ENCODE peak calls at places on chromosomes 6 and 20, in six cellular contexts. W is CD4-positive, CD25-positive, alpha-beta regulatory T cell; G is caudate nucleus; Z is brain microvascular endothelial cell; E is ovary; Q is stomach. N is an unnamed sample.

GRCh38 chr6:85803721-85804120 is 161.0 kb upstream of the SYNCRIP start:
- DNase-seq in W (no peak), G (no peak), Z (no peak), E (no peak), Q (no peak), N (no peak)

GRCh38 chr20:22501566-22502344 is 82.6 kb downstream of the FOXA2 start:
- DNase-seq in W (no peak), G (no peak), Z (no peak), E (no peak), Q (no peak), N (no peak)

GRCh38 chr20:45090481-45090880 is 10.4 kb downstream of the KCNS1 start:
- DNase-seq in W (no peak), G (no peak), Z (no peak), E (no peak), Q (no peak), N (no peak)

GRCh38 chr6:79946773-79947190 is 571 bp downstream of the ELOVL4 start:
- DNase-seq in W (no peak), G (no peak), Z (peak; percentile 38), E (no peak), Q (no peak), N (no peak)

GRCh38 chr20:23129891-23130621 is 43.9 kb upstream of the CD93 start:
- DNase-seq in W (no peak), G (no peak), Z (no peak), E (no peak), Q (no peak), N (no peak)

GRCh38 chr20:3753098-3753497 is 14.5 kb downstream of the ADISSP start:
- DNase-seq in W (peak; percentile 35), G (no peak), Z (peak; percentile 68), E (peak; percentile 65), Q (peak; percentile 70), N (peak; percentile 28)

GRCh38 chr6:97066056-97066455 is 141.5 kb downstream of the KLHL32 start:
- DNase-seq in W (no peak), G (no peak), Z (no peak), E (no peak), Q (no peak), N (no peak)

GRCh38 chr6:109978174-109979032 is at the start of gene GPR6:
- DNase-seq in W (no peak), G (no peak), Z (peak; percentile 36), E (peak; percentile 64), Q (peak; percentile 59), N (no peak)

GRCh38 chr6:160439751-160440150 is 91.6 kb downstream of the SLC22A3 start:
- DNase-seq in W (no peak), G (no peak), Z (no peak), E (no peak), Q (no peak), N (peak; percentile 9)

GRCh38 chr6:43728586-43728985 is 41.0 kb upstream of the MRPS18A start:
- DNase-seq in W (no peak), G (no peak), Z (no peak), E (no peak), Q (no peak), N (no peak)

GRCh38 chr6:139531148-139531547 is 156.7 kb upstream of the CITED2 start:
- DNase-seq in W (peak; percentile 12), G (no peak), Z (peak; percentile 36), E (no peak), Q (no peak), N (no peak)

GRCh38 chr6:34958748-34959147 is 69.7 kb downstream of the ANKS1A start:
- DNase-seq in W (no peak), G (no peak), Z (no peak), E (no peak), Q (no peak), N (no peak)

GRCh38 chr20:51871943-51872342 is 69.6 kb upstream of the SALL4 start:
- DNase-seq in W (no peak), G (no peak), Z (no peak), E (no peak), Q (no peak), N (no peak)

GRCh38 chr6:43765776-43766175 is 4.2 kb upstream of the VEGFA start:
- DNase-seq in W (no peak), G (no peak), Z (no peak), E (no peak), Q (no peak), N (no peak)

GRCh38 chr6:73030257-73030656 is 195.0 kb downstream of the KHDC1L start:
- DNase-seq in W (no peak), G (no peak), Z (no peak), E (no peak), Q (no peak), N (no peak)

GRCh38 chr6:14804444-14805210 is 441.2 kb upstream of the JARID2 start:
- DNase-seq in W (no peak), G (peak; percentile 50), Z (peak; percentile 89), E (peak; percentile 88), Q (peak; percentile 77), N (peak; percentile 69)

DNA sequence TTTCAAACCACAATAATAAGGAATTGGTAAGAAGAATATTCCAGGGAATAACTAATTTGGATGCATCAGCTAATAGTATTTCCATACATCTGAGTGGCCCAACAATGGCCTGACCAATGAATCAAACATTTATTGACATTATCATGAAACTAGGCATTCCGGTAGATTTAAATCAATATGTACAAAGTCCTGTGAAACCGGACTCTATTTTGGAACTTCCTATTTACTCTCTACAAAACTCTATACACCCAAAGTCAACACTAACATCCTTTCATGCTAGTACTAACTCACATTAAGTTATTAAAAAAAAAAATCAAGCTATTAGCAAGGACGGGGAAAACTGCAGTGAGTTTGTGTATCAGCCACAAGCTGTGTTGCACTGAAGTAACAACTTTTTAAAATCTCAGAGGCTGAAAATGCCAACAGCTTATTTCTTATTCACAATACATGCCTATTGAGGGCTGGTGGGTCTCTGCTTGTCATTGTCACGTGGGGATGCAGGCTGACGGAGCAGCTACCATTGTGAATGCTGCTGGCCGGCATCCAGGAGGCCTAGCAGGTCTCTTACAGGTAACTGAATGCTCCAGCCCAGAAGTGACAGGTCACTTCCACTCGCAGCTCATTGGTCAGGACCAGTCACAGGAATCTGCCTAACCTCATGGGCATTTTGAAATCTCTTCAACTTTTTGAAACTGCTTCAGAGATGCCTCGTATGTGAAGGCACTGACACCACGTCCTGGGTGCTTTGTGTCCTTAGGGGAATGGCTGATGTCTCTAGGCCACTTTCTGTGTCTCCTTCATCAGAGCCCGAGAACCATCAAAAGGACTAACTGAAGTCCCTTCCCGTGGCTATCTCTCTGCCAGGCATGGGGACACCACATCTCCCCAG is 76.3 kb downstream of the SLC22A23 start:
- DNase-seq in W (no peak), G (no peak), Z (no peak), E (no peak), Q (peak; percentile 88), N (no peak)
- H3K27ac ChIP-seq in W (no peak overlapping the region), G (peak overlapping the region; percentile 82), Z (no peak overlapping the region), E (no peak overlapping the region), Q (peak overlapping the region; percentile 83), N (peak overlapping the region; percentile 89)

DNA sequence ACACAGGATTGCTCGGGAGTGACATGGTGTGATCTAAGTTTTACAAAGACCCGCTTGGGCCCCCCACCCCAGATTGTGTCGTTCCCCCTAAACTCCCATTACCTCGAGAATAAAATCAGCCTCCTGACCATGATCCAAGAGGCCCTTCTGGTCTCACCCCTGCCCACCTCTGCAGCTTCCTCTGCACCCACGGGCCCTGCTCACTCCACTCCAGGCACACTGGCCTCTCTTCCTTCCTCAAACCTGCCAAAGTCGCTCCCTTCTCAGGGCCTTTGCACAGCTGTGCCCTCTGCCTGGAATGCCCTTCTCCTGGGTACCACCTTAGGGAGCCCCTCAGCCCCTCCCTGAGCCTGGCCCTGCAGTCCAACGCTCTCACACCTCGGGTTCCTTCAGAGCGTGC is 17.9 kb downstream of the TGM2 start:
- DNase-seq in W (no peak), G (no peak), Z (no peak), E (no peak), Q (no peak), N (no peak)
- H3K27ac ChIP-seq in W (no peak overlapping the region), G (no peak overlapping the region), Z (no peak overlapping the region), E (no peak overlapping the region), Q (no peak overlapping the region), N (no peak overlapping the region)

DNA sequence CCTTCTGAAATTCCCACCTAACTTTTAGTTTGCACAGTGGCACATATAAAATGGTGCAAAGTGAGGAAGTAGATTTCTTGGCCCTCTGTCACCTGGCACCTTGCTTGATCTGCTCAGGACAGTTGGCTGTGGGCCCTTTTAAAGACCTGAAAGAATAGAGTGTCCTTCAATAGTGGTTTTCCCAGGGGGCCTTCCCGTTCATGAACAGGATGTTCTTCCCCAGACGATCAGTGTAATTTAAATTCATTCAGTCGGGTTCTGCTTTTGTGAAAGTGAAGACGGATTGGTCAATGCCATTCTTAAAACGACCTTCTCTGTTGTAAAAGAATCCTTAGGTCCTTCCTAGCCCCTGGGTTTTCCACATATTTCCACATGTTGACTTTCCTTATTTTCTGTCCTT is 178.5 kb downstream of the SASH1 start:
- DNase-seq in W (no peak), G (no peak), Z (no peak), E (no peak), Q (no peak), N (no peak)
- H3K27ac ChIP-seq in W (no peak overlapping the region), G (peak overlapping the region; percentile 56), Z (peak overlapping the region; percentile 100), E (no peak overlapping the region), Q (peak overlapping the region; percentile 61), N (peak overlapping the region; percentile 73)

GRCh38 chr6:36916159-36916558 is 30.4 kb downstream of the C6orf89 start:
- DNase-seq in W (no peak), G (no peak), Z (no peak), E (no peak), Q (no peak), N (no peak)
- H3K27ac ChIP-seq in W (no peak overlapping the region), G (no peak overlapping the region), Z (no peak overlapping the region), E (no peak overlapping the region), Q (peak overlapping the region; percentile 67), N (no peak overlapping the region)

DNA sequence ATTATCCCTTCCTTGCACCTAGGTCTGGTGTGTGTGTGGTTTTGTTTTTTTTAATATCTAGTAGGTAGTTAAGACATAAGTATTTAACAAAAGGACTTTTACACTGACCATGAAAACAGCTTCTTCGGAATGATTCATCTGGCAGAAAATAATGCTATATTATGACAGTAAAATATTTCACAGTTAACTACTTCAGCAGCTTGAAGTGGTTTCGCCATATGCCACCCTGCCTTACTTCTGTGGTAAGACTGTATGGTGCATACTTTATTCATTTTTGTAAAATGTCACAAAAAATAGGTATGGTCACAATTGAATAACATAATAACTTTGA is 868 bp upstream of the PTPRK start:
- DNase-seq in W (no peak), G (no peak), Z (no peak), E (no peak), Q (no peak), N (no peak)
- H3K27ac ChIP-seq in W (no peak overlapping the region), G (peak overlapping the region; percentile 95), Z (peak overlapping the region; percentile 99), E (no peak overlapping the region), Q (peak overlapping the region; percentile 94), N (peak overlapping the region; percentile 93)